ENCODE peak calls at places on chromosomes 5 and 9, in eight cellular contexts. D is nephron progenitor cell; O is stimulated activated naive CD4-positive, alpha-beta T cell; U is CD4-positive, alpha-beta T cell; I is myocyte; H is HTR-8/SVneo; A is NCI-H2081; T is right atrium auricular region. P is an unnamed sample.

GRCh38 chr9:116340270-116340669 is 186.7 kb downstream of the PAPPA start:
- DNase-seq in I (no peak), T (no peak), U (no peak), H (no peak), D (no peak), A (no peak), O (no peak), P (no peak)

GRCh38 chr5:132046915-132047314 is 13.5 kb upstream of the IL3 start:
- DNase-seq in A (no peak), I (no peak), D (no peak), T (peak; percentile 48), U (no peak), H (no peak), O (no peak), P (no peak)

GRCh38 chr5:87121315-87122170 is 146.1 kb upstream of the RASA1 start:
- DNase-seq in D (no peak), T (peak; percentile 61), H (peak; percentile 56), A (no peak), U (peak; percentile 14), O (no peak), I (peak; percentile 76), P (peak; percentile 53)

GRCh38 chr9:73080110-73080683 is 71.5 kb upstream of the ANXA1 start:
- DNase-seq in A (no peak), T (no peak), D (peak; percentile 13), H (no peak), O (no peak), I (peak; percentile 14), U (no peak), P (no peak)

GRCh38 chr5:148011407-148012124 is 52.2 kb upstream of the SPINK5 start:
- DNase-seq in H (no peak), A (no peak), D (no peak), U (no peak), O (no peak), T (no peak), I (no peak), P (no peak)

GRCh38 chr5:17180330-17180843 is 37.0 kb upstream of the BASP1 start:
- DNase-seq in I (no peak), D (no peak), O (no peak), H (no peak), T (no peak), A (no peak), U (no peak), P (no peak)

GRCh38 chr9:114250235-114250568 is 72.7 kb upstream of the ORM1 start:
- DNase-seq in A (no peak), I (peak; percentile 74), H (no peak), O (no peak), D (no peak), U (no peak), T (peak; percentile 69), P (peak; percentile 73)

GRCh38 chr9:128365525-128365924 is 5.6 kb upstream of the URM1 start:
- DNase-seq in I (no peak), H (no peak), D (no peak), A (peak; percentile 38), U (no peak), T (no peak), O (no peak), P (no peak)

GRCh38 chr5:9445989-9446388 is 99.9 kb downstream of the SEMA5A start:
- DNase-seq in O (no peak), T (no peak), U (no peak), D (no peak), A (no peak), I (no peak), H (no peak), P (no peak)

GRCh38 chr9:135480071-135480941 is 724 bp downstream of the PPP1R26 start:
- DNase-seq in O (no peak), T (no peak), U (no peak), D (peak; percentile 60), I (peak; percentile 46), A (no peak), H (peak; percentile 32), P (no peak)

GRCh38 chr5:77156379-77156778 is 54.1 kb upstream of the PDE8B start:
- DNase-seq in T (no peak), A (no peak), D (no peak), I (no peak), O (no peak), U (no peak), H (no peak), P (no peak)

GRCh38 chr5:139384591-139385051 is 1.5 kb upstream of the SLC23A1 start:
- DNase-seq in A (no peak), T (no peak), O (no peak), I (no peak), U (no peak), D (no peak), H (no peak), P (no peak)

GRCh38 chr5:139222346-139222745 is 24.2 kb upstream of the SIL1 start:
- DNase-seq in D (no peak), U (no peak), I (no peak), O (no peak), H (no peak), A (peak; percentile 16), T (no peak), P (no peak)

GRCh38 chr5:131548190-131548589 is 86.8 kb downstream of the RAPGEF6 start:
- DNase-seq in U (no peak), H (no peak), I (no peak), D (no peak), A (no peak), T (no peak), O (peak; percentile 77), P (no peak)

P was measured in AG04449.